ENCODE peak calls at places on chromosomes 11 and 22, in nine cellular contexts. S is LNCaP clone FGC; V is stimulated activated CD8-positive, alpha-beta memory T cell treated with anti-CD3 and anti-CD28 coated beads, Interleukin-2, amount 100 ng/mL, for 1 hour; D is aorta; R is NCI-H460; M is activated gamma-delta T cell treated with anti-CD3 and anti-CD28 coated beads, Interleukin-2, amount 50 U/mL, for 16 hours; E is mesendoderm; W is NCI-H226; G is right lobe of liver. J is an unnamed sample.

GRCh38 chr11:73931039-73931645 is 19.7 kb upstream of the DNAJB13 start:
- DNase-seq in G (no peak), S (peak; percentile 59), V (no peak), R (peak; percentile 56), D (no peak), M (no peak), E (peak; percentile 97), W (peak; percentile 62), J (no peak)

GRCh38 chr22:24445481-24446290 is 18.3 kb downstream of the ADORA2A start:
- DNase-seq in V (no peak), G (peak; percentile 46), W (no peak), R (no peak), D (no peak), M (no peak), S (no peak), E (peak; percentile 54), J (peak; percentile 52)

GRCh38 chr22:35539910-35540599 is 576 bp upstream of the RASD2 start:
- DNase-seq in S (no peak), G (peak; percentile 66), R (peak; percentile 26), W (no peak), E (peak; percentile 44), D (peak; percentile 90), M (peak; percentile 53), V (peak; percentile 47), J (peak; percentile 85)

GRCh38 chr11:110253525-110253924 is 42.9 kb downstream of the RDX start:
- DNase-seq in G (no peak), D (no peak), R (no peak), V (no peak), M (no peak), S (no peak), E (no peak), W (no peak), J (no peak)

GRCh38 chr11:57761301-57762234 is at the start of gene CTNND1:
- DNase-seq in G (peak; percentile 91), E (peak; percentile 99), D (peak; percentile 83), R (peak; percentile 92), W (peak; percentile 94), S (peak; percentile 99), M (no peak), V (no peak), J (peak; percentile 92)

GRCh38 chr22:50672041-50672440 is 582 bp upstream of the SHANK3 start:
- DNase-seq in G (no peak), R (no peak), W (no peak), E (no peak), S (no peak), D (no peak), V (no peak), M (no peak), J (no peak)

GRCh38 chr11:27076121-27076589 is 35.5 kb downstream of the BBOX1 start:
- DNase-seq in G (no peak), W (no peak), M (no peak), E (no peak), D (no peak), R (no peak), V (no peak), S (no peak), J (no peak)

GRCh38 chr11:47768090-47768620 is 1.0 kb upstream of the FNBP4 start:
- DNase-seq in D (peak; percentile 82), V (no peak), M (no peak), G (peak; percentile 48), E (peak; percentile 45), S (peak; percentile 61), R (peak; percentile 73), W (peak; percentile 78), J (peak; percentile 85)

GRCh38 chr11:68904458-68904847 is 762 bp downstream of the IGHMBP2 start:
- DNase-seq in D (no peak), G (no peak), S (no peak), E (no peak), R (no peak), W (no peak), V (no peak), M (no peak), J (no peak)

GRCh38 chr11:30852091-30852490 is 265.9 kb upstream of the MPPED2 start:
- DNase-seq in E (no peak), V (no peak), G (no peak), D (no peak), S (no peak), M (no peak), R (no peak), W (no peak), J (no peak)

GRCh38 chr11:86805873-86806310 is 5.5 kb downstream of the PRSS23 start:
- DNase-seq in S (no peak), V (no peak), W (peak; percentile 38), D (no peak), M (no peak), G (no peak), E (no peak), R (no peak), J (no peak)

GRCh38 chr11:587978-588380 is 11.7 kb downstream of the PHRF1 start:
- DNase-seq in S (no peak), R (no peak), D (no peak), M (peak; percentile 42), G (peak; percentile 94), E (peak; percentile 43), V (peak; percentile 47), W (no peak), J (no peak)

GRCh38 chr11:121429556-121429955 is 22.6 kb upstream of the SORL1 start:
- DNase-seq in S (no peak), M (no peak), W (no peak), R (no peak), E (no peak), V (no peak), D (no peak), G (no peak), J (no peak)

GRCh38 chr11:31455177-31455576 is 54.2 kb downstream of the IMMP1L start:
- DNase-seq in S (no peak), D (no peak), G (no peak), W (no peak), R (no peak), E (no peak), M (no peak), V (no peak), J (no peak)

GRCh38 chr22:23783496-23784167 is 3.1 kb upstream of the SMARCB1 start:
- DNase-seq in W (no peak), R (no peak), G (no peak), D (no peak), S (no peak), E (no peak), M (no peak), V (no peak), J (no peak)

GRCh38 chr22:27832606-27833005 is 31.1 kb upstream of the MN1 start:
- DNase-seq in E (no peak), S (no peak), M (no peak), W (no peak), V (no peak), R (no peak), D (peak; percentile 57), G (no peak), J (no peak)

GRCh38 chr11:115221461-115222069 is 282.6 kb downstream of the CADM1 start:
- DNase-seq in R (no peak), V (no peak), G (no peak), S (no peak), D (no peak), M (no peak), W (no peak), E (peak; percentile 69), J (no peak)

GRCh38 chr11:112523477-112523876 is 262.8 kb upstream of the PLET1 start:
- DNase-seq in S (no peak), M (no peak), V (no peak), W (peak; percentile 22), R (no peak), E (peak; percentile 66), G (no peak), D (peak; percentile 79), J (no peak)

GRCh38 chr22:17733484-17733883 is 40.8 kb downstream of the BID start:
- DNase-seq in S (no peak), W (no peak), M (no peak), R (no peak), D (no peak), V (no peak), E (no peak), G (peak; percentile 36), J (no peak)

J was measured in kidney.